ENCODE peak calls at places on chromosomes 3 and 15, in seven cellular contexts. G is SK-N-SH, J is GM12878, X is HepG2, A is K562, V is H1, Q is HCT116. U is an unnamed sample.

GRCh38 chr15:71447328-71448250 is 332.3 kb downstream of the THSD4 start:
- DNase-seq in G (no peak), J (no peak), X (no peak), A (no peak), V (no peak), Q (peak; percentile 69), U (no peak)

GRCh38 chr15:60373327-60373726 is 24.5 kb downstream of the ANXA2 start:
- DNase-seq in G (no peak), J (no peak), X (no peak), A (no peak), V (no peak), Q (no peak), U (no peak)

GRCh38 chr3:23325466-23326065 is 122.4 kb downstream of the UBE2E2 start:
- DNase-seq in G (no peak), J (peak; percentile 30), X (no peak), A (no peak), V (no peak), Q (no peak), U (no peak)

GRCh38 chr3:106367496-106367895 is 498.7 kb upstream of the CBLB start:
- DNase-seq in G (no peak), J (no peak), X (no peak), A (no peak), V (no peak), Q (no peak), U (no peak)

GRCh38 chr15:98567951-98568350 is 80.4 kb upstream of the IGF1R start:
- DNase-seq in G (no peak), J (no peak), X (no peak), A (no peak), V (no peak), Q (no peak), U (no peak)

GRCh38 chr15:89226359-89227221 is 5.2 kb upstream of the RLBP1 start:
- DNase-seq in G (no peak), J (no peak), X (peak; percentile 50), A (peak; percentile 85), V (no peak), Q (no peak), U (no peak)

GRCh38 chr3:122915300-122916055 is 112.1 kb downstream of the SEMA5B start:
- DNase-seq in G (no peak), J (no peak), X (no peak), A (no peak), V (no peak), Q (no peak), U (no peak)

GRCh38 chr3:57446318-57446841 is 97.8 kb downstream of the DNAH12 start:
- DNase-seq in G (no peak), J (no peak), X (no peak), A (peak; percentile 38), V (no peak), Q (no peak), U (no peak)

GRCh38 chr3:52246728-52247454 is 1.3 kb downstream of the PPM1M start:
- DNase-seq in G (no peak), J (no peak), X (no peak), A (no peak), V (no peak), Q (no peak), U (no peak)

GRCh38 chr3:197736010-197736490 is 654 bp downstream of the RUBCN start:
- DNase-seq in G (peak; percentile 77), J (no peak), X (no peak), A (peak; percentile 44), V (peak; percentile 50), Q (no peak), U (no peak)

GRCh38 chr3:135456182-135456790 is 509.2 kb upstream of the PPP2R3A start:
- DNase-seq in G (peak; percentile 36), J (no peak), X (no peak), A (no peak), V (peak; percentile 63), Q (no peak), U (no peak)

GRCh38 chr3:6281662-6282061 is 579.3 kb upstream of the GRM7 start:
- DNase-seq in G (no peak), J (no peak), X (no peak), A (no peak), V (no peak), Q (no peak), U (no peak)

GRCh38 chr15:27054426-27054825 is 83.4 kb downstream of the GABRG3 start:
- DNase-seq in G (no peak), J (no peak), X (no peak), A (no peak), V (no peak), Q (no peak), U (no peak)

GRCh38 chr3:46495901-46496456 is 1.8 kb upstream of the RTP3 start:
- DNase-seq in G (no peak), J (no peak), X (no peak), A (no peak), V (peak; percentile 40), Q (no peak), U (no peak)

GRCh38 chr3:183213941-183214612 is 39.0 kb upstream of the B3GNT5 start:
- DNase-seq in G (no peak), J (peak; percentile 11), X (no peak), A (no peak), V (no peak), Q (no peak), U (no peak)

GRCh38 chr15:52529289-52529929 is 729 bp upstream of the MYO5A start:
- DNase-seq in G (no peak), J (no peak), X (no peak), A (no peak), V (peak; percentile 81), Q (no peak), U (no peak)

GRCh38 chr15:59154268-59154667 is 49.3 kb downstream of the CCNB2 start:
- DNase-seq in G (no peak), J (no peak), X (no peak), A (no peak), V (no peak), Q (no peak), U (no peak)

GRCh38 chr3:52596658-52597265 is 60.4 kb downstream of the UQCC5 start:
- DNase-seq in G (no peak), J (no peak), X (no peak), A (no peak), V (no peak), Q (no peak), U (no peak)

GRCh38 chr15:48366574-48367312 is 35.5 kb downstream of the DUT start:
- DNase-seq in G (no peak), J (no peak), X (peak; percentile 6), A (no peak), V (no peak), Q (no peak), U (no peak)

GRCh38 chr15:48365575-48365974 is 34.3 kb downstream of the DUT start:
- DNase-seq in G (no peak), J (no peak), X (no peak), A (no peak), V (no peak), Q (no peak), U (no peak)

GRCh38 chr15:48363474-48363873 is 32.2 kb downstream of the DUT start:
- DNase-seq in G (no peak), J (no peak), X (no peak), A (no peak), V (no peak), Q (no peak), U (no peak)

GRCh38 chr15:48370460-48370859 is 39.2 kb downstream of the DUT start:
- DNase-seq in G (no peak), J (no peak), X (no peak), A (no peak), V (no peak), Q (no peak), U (no peak)

DNA sequence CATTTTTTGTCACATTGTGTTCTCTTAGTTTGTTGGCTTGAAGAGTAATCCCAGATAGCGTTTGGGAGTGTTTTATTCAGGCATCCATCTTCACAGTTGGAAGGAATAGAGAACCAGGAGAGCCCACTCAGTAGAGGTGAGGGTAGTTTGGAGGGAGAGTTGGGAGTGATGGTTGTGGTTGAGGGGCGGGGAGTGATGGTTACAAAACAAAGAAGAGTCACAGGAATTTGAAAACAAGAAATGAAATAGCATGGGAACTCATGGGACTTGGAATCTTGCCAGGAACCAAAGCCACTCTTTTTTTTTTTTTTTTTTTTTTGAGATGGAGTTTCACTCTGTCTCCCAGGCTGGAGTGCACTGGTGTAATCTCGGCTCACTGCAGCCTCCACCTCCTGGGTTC is 36.3 kb downstream of the DUT start:
- DNase-seq in G (no peak), J (no peak), X (no peak), A (no peak), V (no peak), Q (no peak), U (no peak)
- TF ChIP-seq SIN3A in G (no peak), J (no peak), X (no peak), A (no peak), V (no peak), Q (no peak), U (no peak)

DNA sequence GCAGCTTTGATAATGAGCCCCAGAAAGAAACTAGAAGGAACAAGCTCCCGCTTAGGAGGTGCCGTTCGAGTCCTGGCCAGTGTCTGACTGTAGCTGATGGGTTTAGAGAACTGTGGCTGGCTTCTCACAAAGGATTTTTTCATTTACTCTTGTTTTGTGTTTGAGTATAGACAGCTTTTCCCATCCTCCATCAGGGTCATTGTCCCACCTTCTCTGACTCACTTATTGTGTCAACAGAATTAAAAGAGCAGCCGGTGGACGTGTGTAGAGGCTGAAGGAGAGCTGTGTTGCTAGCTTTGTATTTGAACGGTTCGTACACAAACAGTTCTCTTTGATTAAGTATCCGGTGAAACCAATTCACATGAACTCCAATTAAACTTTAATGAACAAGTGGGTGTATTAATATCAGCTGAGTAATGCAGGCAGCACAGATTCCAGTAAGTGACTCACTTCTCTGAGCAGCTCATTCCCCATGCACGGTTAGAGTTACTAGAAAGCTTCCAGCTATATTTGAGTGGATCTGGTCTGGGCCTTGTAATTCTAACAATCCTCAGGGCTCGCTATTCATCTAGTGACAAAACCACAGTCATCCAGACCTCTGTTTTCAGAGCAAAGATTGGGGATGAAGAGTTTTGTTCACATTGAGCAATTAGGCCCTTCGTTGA is 141.0 kb downstream of the LPP start:
- DNase-seq in G (no peak), J (no peak), X (peak; percentile 99), A (no peak), V (no peak), Q (peak; percentile 90), U (peak; percentile 93)
- TF ChIP-seq POLR2AphosphoS5 in G (peak; percentile 42), J (no peak), X (peak; percentile 24), A (no peak), V (no peak), Q (peak; percentile 52), U (peak; percentile 46)

GRCh38 chr3:194690501-194691372 is 5.1 kb downstream of the FAM43A start:
- DNase-seq in G (no peak), J (no peak), X (peak; percentile 51), A (peak; percentile 30), V (no peak), Q (no peak), U (no peak)
- TF ChIP-seq SIN3A in G (no peak), J (no peak), X (no peak), A (no peak), V (no peak), Q (no peak), U (no peak)

GRCh38 chr15:91051248-91051647 is 28.9 kb upstream of the VPS33B start:
- DNase-seq in G (no peak), J (no peak), X (no peak), A (no peak), V (no peak), Q (no peak), U (no peak)
- TF ChIP-seq POLR2AphosphoS5 in G (no peak), J (no peak), X (no peak), A (no peak), V (no peak), Q (no peak), U (no peak)

GRCh38 chr3:192928720-192929119 is 11.1 kb upstream of the MB21D2 start:
- DNase-seq in G (no peak), J (no peak), X (no peak), A (no peak), V (no peak), Q (no peak), U (no peak)
- TF ChIP-seq SIN3A in G (no peak), J (no peak), X (no peak), A (no peak), V (no peak), Q (no peak), U (no peak)